ENCODE peak calls at places on chromosomes 16 and 17, in seven cellular contexts. M, F, E, T, K, O and W are unnamed samples.

GRCh38 chr17:50256826-50257573 is 17.3 kb upstream of the TMEM92 start:
- DNase-seq in K (no peak), F (no peak), E (no peak), T (no peak), M (no peak), O (no peak), W (no peak)

GRCh38 chr16:81408409-81408950 is 36.1 kb upstream of the CMIP start:
- DNase-seq in K (no peak), M (no peak), F (no peak), O (no peak), E (no peak), T (no peak), W (no peak)

GRCh38 chr16:50304467-50305440 is 38.4 kb downstream of the ADCY7 start:
- DNase-seq in O (no peak), T (no peak), M (no peak), K (no peak), E (no peak), F (no peak), W (peak)

GRCh38 chr17:73371285-73371684 is 59.5 kb upstream of the CDC42EP4 start:
- DNase-seq in M (peak), E (no peak), K (peak), F (no peak), T (peak), O (no peak), W (no peak)

GRCh38 chr16:85309656-85310587 is 197.7 kb upstream of the CIBAR2 start:
- DNase-seq in O (no peak), E (no peak), K (no peak), T (no peak), M (no peak), F (peak), W (peak)

GRCh38 chr17:72383053-72383847 is 262.4 kb downstream of the SOX9 start:
- DNase-seq in K (no peak), O (no peak), M (no peak), T (no peak), E (peak), F (no peak), W (no peak)

GRCh38 chr16:1723450-1724147 is 17.6 kb downstream of the MAPK8IP3 start:
- DNase-seq in F (peak), E (peak), K (peak), T (peak), O (peak), M (peak), W (no peak)

GRCh38 chr17:50917418-50917743 is 51.2 kb upstream of the TOB1 start:
- DNase-seq in M (no peak), K (no peak), T (no peak), E (no peak), F (no peak), O (no peak), W (no peak)

GRCh38 chr17:43431741-43432523 is 33.1 kb downstream of the ARL4D start:
- DNase-seq in T (no peak), K (no peak), M (no peak), O (no peak), E (no peak), F (peak), W (peak)